ENCODE peak calls at places on chromosomes 4 and X, in eight cellular contexts. O is HFF-Myc, B is hepatocyte, Z is ascending aorta, Q is mammary epithelial cell, G is AG10803, Y is upper lobe of left lung, S is GM12865. R is an unnamed sample.

GRCh38 chrX:129529685-129530281 is 6.5 kb upstream of the SMARCA1 start:
- DNase-seq in B (peak), Z (no peak), O (no peak), Y (no peak), Q (peak), S (no peak), G (peak), R (no peak)

GRCh38 chr4:148007303-148007702 is 275.4 kb downstream of the ARHGAP10 start:
- DNase-seq in Y (no peak), O (peak), S (no peak), B (peak), Z (no peak), Q (peak), G (peak), R (no peak)

GRCh38 chrX:71996826-71997225 is 86.2 kb downstream of the NHSL2 start:
- DNase-seq in Z (no peak), Q (no peak), G (peak), S (no peak), Y (no peak), B (no peak), O (no peak), R (no peak)

GRCh38 chr4:128776794-128777216 is 32.7 kb upstream of the JADE1 start:
- DNase-seq in S (no peak), Q (peak), Y (peak), G (peak), Z (no peak), O (peak), B (peak), R (no peak)

GRCh38 chrX:2500681-2501151 is at the start of the genes DHRSX and ZBED1:
- DNase-seq in Q (no peak), B (peak), S (peak), G (peak), O (no peak), Z (no peak), Y (peak), R (peak)

GRCh38 chr4:138494931-138495330 is 252.8 kb upstream of the SLC7A11 start:
- DNase-seq in S (peak), B (no peak), Q (peak), G (peak), Z (no peak), O (peak), Y (no peak), R (no peak)

GRCh38 chr4:69523385-69524132 is 27.9 kb upstream of the UGT2B4 start:
- DNase-seq in B (no peak), Y (no peak), S (no peak), G (no peak), Z (no peak), O (no peak), Q (no peak), R (no peak)

GRCh38 chr4:2264481-2265041 is 2.7 kb upstream of the MXD4 start:
- DNase-seq in Q (no peak), O (no peak), S (no peak), G (no peak), Y (no peak), B (no peak), Z (no peak), R (no peak)

GRCh38 chrX:154779261-154779660 is 16.6 kb downstream of the DKC1 start:
- DNase-seq in B (no peak), G (peak), Y (no peak), S (no peak), O (no peak), Q (no peak), Z (no peak), R (no peak)

GRCh38 chrX:138018145-138018799 is 452.3 kb downstream of the ZIC3 start:
- DNase-seq in Q (no peak), B (no peak), G (no peak), Z (no peak), O (no peak), Y (no peak), S (no peak), R (no peak)

DNA sequence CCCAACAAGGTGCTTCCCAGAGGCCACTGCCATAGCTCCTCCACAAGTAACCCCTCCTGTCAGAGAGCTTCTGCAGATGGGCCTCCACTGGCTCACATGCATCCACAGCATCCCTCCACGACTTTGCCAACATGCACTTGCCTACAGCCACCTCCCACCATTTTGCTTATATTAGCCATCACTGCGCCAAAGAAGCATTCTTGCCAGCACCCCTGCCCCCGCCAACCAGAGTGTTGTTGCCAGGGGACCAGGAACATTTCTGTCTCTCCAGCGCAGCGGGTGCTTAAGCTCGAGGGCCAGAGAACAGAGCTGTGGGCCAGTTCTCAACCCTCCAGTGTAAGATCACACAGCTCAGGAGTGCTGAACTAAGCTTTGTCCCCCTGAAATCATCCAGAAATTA is 517.6 kb downstream of the PABPC4L start:
- DNase-seq in O (no peak), G (no peak), S (no peak), B (no peak), Y (no peak), Q (no peak), Z (no peak), R (no peak)
- TF ChIP-seq CTCF in O (no peak), G (no peak), S (no peak), B (no peak), Y (no peak), Q (no peak), Z (no peak), R (no peak)

DNA sequence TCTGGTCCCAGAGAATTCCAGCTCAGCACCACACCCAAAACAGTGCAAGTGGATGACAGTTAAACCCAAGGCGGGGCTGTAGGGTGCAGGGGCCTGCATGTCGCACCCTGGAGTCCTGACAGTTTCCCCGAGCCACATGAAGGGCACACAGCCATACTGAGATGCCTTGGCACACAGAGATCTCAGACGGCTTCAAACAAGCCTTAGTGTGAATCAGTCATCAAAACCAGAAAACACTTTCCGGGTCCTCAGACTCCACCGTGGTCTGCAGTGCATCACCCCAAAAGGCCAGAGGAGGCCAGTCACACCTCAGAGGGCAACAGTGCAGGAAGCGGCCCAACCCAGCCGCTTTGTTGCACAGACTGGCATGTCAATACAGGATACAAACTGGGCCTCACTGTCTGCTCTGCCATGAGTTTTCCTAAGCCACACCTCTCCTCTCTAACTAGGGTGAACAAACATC is 64.6 kb upstream of the ENPP6 start:
- DNase-seq in Y (peak), Z (no peak), Q (peak), B (peak), O (no peak), G (no peak), S (peak), R (peak)
- TF ChIP-seq CTCF in Y (peak), Z (no peak), Q (peak), B (peak), O (no peak), G (no peak), S (peak), R (peak)

DNA sequence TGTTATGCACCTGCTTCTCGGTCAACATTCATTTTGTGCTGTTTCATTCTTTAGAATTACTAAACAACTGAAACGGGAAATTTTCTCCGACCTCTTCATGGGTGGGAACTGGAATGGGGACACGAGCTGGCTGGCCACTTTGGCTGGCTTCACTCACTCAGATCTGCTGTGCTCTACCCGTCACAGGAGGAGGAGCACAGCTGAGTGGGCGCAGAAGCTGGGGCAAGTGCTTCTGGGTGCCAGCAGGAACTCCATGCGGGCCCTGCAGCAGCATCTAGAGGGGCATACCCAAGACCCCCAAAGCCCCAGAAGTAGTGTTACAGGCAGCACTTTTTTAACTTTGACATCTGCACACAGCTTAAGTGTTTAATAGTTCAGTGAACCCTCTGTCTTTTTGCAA is 109.6 kb downstream of the TMEM144 start:
- DNase-seq in B (no peak), S (no peak), Z (no peak), Q (no peak), O (no peak), G (no peak), Y (no peak), R (no peak)
- TF ChIP-seq CTCF in B (no peak), S (no peak), Z (no peak), Q (no peak), O (no peak), G (no peak), Y (no peak), R (no peak)

GRCh38 chrX:122816288-122816687 is 367.8 kb upstream of the GRIA3 start:
- DNase-seq in O (no peak), Y (no peak), Q (no peak), G (no peak), B (no peak), S (no peak), Z (no peak), R (no peak)
- TF ChIP-seq CTCF in O (no peak), Y (no peak), Q (no peak), G (no peak), B (no peak), S (no peak), Z (no peak), R (no peak)

GRCh38 chrX:151505796-151506195 is 57.7 kb upstream of the PASD1 start:
- DNase-seq in B (peak), G (peak), O (no peak), S (peak), Y (no peak), Q (peak), Z (no peak), R (peak)
- TF ChIP-seq CTCF in B (peak), G (peak), O (peak), S (peak), Y (no peak), Q (peak), Z (no peak), R (peak)